ENCODE peak calls at places on chromosomes 2 and 18, in eight cellular contexts. Y is Peyer's patch, Z is gastrocnemius medialis, O is spleen, E is RWPE2, X is neural progenitor cell, R is upper lobe of left lung, T is left ventricle myocardium inferior. N is an unnamed sample. For H3K4me1 and H3K27me3, the result is how much of the 10 kb centered on the place peaks cover.

GRCh38 chr2:157684940-157685466 is 56.3 kb upstream of the ACVR1C start:
- DNase-seq in Y (no peak), Z (no peak), O (no peak), E (no peak), X (peak), R (no peak), T (no peak), N (no peak)

GRCh38 chr18:28584726-28585125 is 407.8 kb upstream of the CDH2 start:
- DNase-seq in Y (no peak), Z (no peak), O (no peak), E (no peak), X (peak), R (no peak), T (no peak), N (no peak)

GRCh38 chr2:60764736-60765534 is 8.9 kb downstream of the PAPOLG start:
- DNase-seq in Y (no peak), Z (no peak), O (no peak), E (no peak), X (no peak), R (no peak), T (no peak), N (peak)

GRCh38 chr2:68726608-68727367 is 7.8 kb upstream of the ARHGAP25 start:
- DNase-seq in Y (no peak), Z (no peak), O (peak), E (no peak), X (no peak), R (no peak), T (no peak), N (peak)

GRCh38 chr18:55488473-55488872 is 99.5 kb downstream of the TCF4 start:
- DNase-seq in Y (no peak), Z (no peak), O (no peak), E (no peak), X (peak), R (no peak), T (no peak), N (no peak)

GRCh38 chr2:216215991-216216390 is 106.8 kb downstream of the XRCC5 start:
- DNase-seq in Y (no peak), Z (no peak), O (no peak), E (no peak), X (peak), R (no peak), T (no peak), N (peak)

GRCh38 chr18:30280861-30281470 is 761.6 kb downstream of the DSC3 start:
- DNase-seq in Y (no peak), Z (no peak), O (no peak), E (no peak), X (peak), R (no peak), T (no peak), N (peak)

GRCh38 chr2:118905206-118905605 is 36.8 kb upstream of the MARCO start:
- DNase-seq in Y (no peak), Z (no peak), O (no peak), E (no peak), X (no peak), R (no peak), T (no peak), N (no peak)

GRCh38 chr2:131130298-131130596 is 25.1 kb downstream of the PLEKHB2 start:
- DNase-seq in Y (no peak), Z (no peak), O (no peak), E (no peak), X (no peak), R (no peak), T (no peak), N (no peak)

GRCh38 chr2:54768772-54769428 is 45.4 kb downstream of the EML6 start:
- DNase-seq in Y (no peak), Z (no peak), O (no peak), E (no peak), X (no peak), R (no peak), T (no peak), N (no peak)

GRCh38 chr18:62777814-62778213 is 62.5 kb downstream of the PHLPP1 start:
- DNase-seq in Y (no peak), Z (no peak), O (no peak), E (no peak), X (no peak), R (no peak), T (no peak), N (no peak)

GRCh38 chr18:79559121-79559835 is 120.3 kb upstream of the CTDP1 start:
- DNase-seq in Y (no peak), Z (no peak), O (no peak), E (no peak), X (no peak), R (no peak), T (no peak), N (no peak)

GRCh38 chr18:21496277-21496835 is 104.1 kb downstream of the ESCO1 start:
- DNase-seq in Y (no peak), Z (no peak), O (no peak), E (no peak), X (no peak), R (no peak), T (no peak), N (no peak)

GRCh38 chr2:56040834-56041233 is 117.3 kb upstream of the EFEMP1 start:
- DNase-seq in Y (no peak), Z (no peak), O (no peak), E (no peak), X (no peak), R (no peak), T (no peak), N (no peak)

GRCh38 chr2:144412727-144413126 is 107.2 kb downstream of the ZEB2 start:
- DNase-seq in Y (no peak), Z (no peak), O (no peak), E (no peak), X (no peak), R (no peak), T (no peak), N (no peak)

GRCh38 chr2:183416741-183417140 is 292.5 kb downstream of the NUP35 start:
- DNase-seq in Y (no peak), Z (no peak), O (no peak), E (no peak), X (peak), R (no peak), T (no peak), N (no peak)

GRCh38 chr2:97749611-97750010 is 36.2 kb downstream of the ZAP70 start:
- DNase-seq in Y (no peak), Z (no peak), O (peak), E (peak), X (no peak), R (no peak), T (peak), N (no peak)

GRCh38 chr2:43084699-43085091 is 141.7 kb downstream of the ZFP36L2 start:
- DNase-seq in Y (peak), Z (no peak), O (no peak), E (no peak), X (no peak), R (no peak), T (peak), N (no peak)

GRCh38 chr18:53944721-53945120 is 279.7 kb downstream of the MBD2 start:
- DNase-seq in Y (no peak), Z (no peak), O (no peak), E (no peak), X (peak), R (no peak), T (no peak), N (no peak)

GRCh38 chr18:3294435-3295080 is 32.6 kb downstream of the MYL12B start:
- DNase-seq in Y (no peak), Z (no peak), O (no peak), E (no peak), X (no peak), R (no peak), T (no peak), N (no peak)

GRCh38 chr2:193272011-193272410 is 1077.3 kb upstream of the TMEFF2 start:
- DNase-seq in Y (no peak), Z (no peak), O (no peak), E (no peak), X (no peak), R (no peak), T (no peak), N (no peak)

GRCh38 chr2:151781642-151782041 is 46.6 kb downstream of the ARL5A start:
- DNase-seq in Y (no peak), Z (no peak), O (no peak), E (no peak), X (no peak), R (no peak), T (no peak), N (no peak)

GRCh38 chr2:131659168-131659572 is 131.5 kb downstream of the CCDC74A start:
- DNase-seq in Y (no peak), Z (no peak), O (no peak), E (no peak), X (no peak), R (no peak), T (no peak), N (no peak)

GRCh38 chr2:117786520-117786919 is 28.0 kb upstream of the DDX18 start:
- DNase-seq in Y (no peak), Z (no peak), O (no peak), E (no peak), X (no peak), R (no peak), T (no peak), N (no peak)

GRCh38 chr2:148614024-148614331 is 30.6 kb upstream of the EPC2 start:
- DNase-seq in Y (no peak), Z (no peak), O (no peak), E (no peak), X (peak), R (no peak), T (no peak), N (no peak)

GRCh38 chr2:72089537-72089936 is 58.1 kb downstream of the CYP26B1 start:
- DNase-seq in Y (no peak), Z (no peak), O (peak), E (no peak), X (no peak), R (no peak), T (no peak), N (no peak)

GRCh38 chr18:36185157-36185556 is 2.1 kb upstream of the MOCOS start:
- DNase-seq in Y (no peak), Z (no peak), O (no peak), E (no peak), X (no peak), R (no peak), T (no peak), N (no peak)

GRCh38 chr2:20071397-20072383 is 20.3 kb upstream of the LAPTM4A start:
- DNase-seq in Y (no peak), Z (no peak), O (no peak), E (peak), X (peak), R (peak), T (peak), N (no peak)

GRCh38 chr2:27710640-27711430 is 47.1 kb downstream of the SLC4A1AP start:
- DNase-seq in Y (no peak), Z (peak), O (no peak), E (no peak), X (no peak), R (no peak), T (no peak), N (no peak)

GRCh38 chr2:147739531-147739930 is 105.3 kb upstream of the ACVR2A start:
- DNase-seq in Y (no peak), Z (no peak), O (no peak), E (no peak), X (no peak), R (no peak), T (no peak), N (no peak)

GRCh38 chr2:219125225-219125885 is 35.3 kb downstream of the NHEJ1 start:
- DNase-seq in Y (peak), Z (peak), O (no peak), E (no peak), X (no peak), R (no peak), T (peak), N (peak)

GRCh38 chr2:241882090-241882625 is 12.6 kb downstream of the RTP5 start:
- DNase-seq in Y (no peak), Z (peak), O (peak), E (no peak), X (peak), R (peak), T (peak), N (no peak)

GRCh38 chr18:63832470-63832869 is 55.0 kb upstream of the SERPINB2 start:
- DNase-seq in Y (no peak), Z (no peak), O (no peak), E (no peak), X (no peak), R (no peak), T (no peak), N (no peak)

GRCh38 chr2:119116411-119117295 is 41.9 kb downstream of the C1QL2 start:
- DNase-seq in Y (no peak), Z (no peak), O (no peak), E (no peak), X (no peak), R (no peak), T (no peak), N (no peak)

GRCh38 chr2:39433586-39434195 is 3.4 kb downstream of the MAP4K3 start:
- DNase-seq in Y (no peak), Z (no peak), O (no peak), E (no peak), X (no peak), R (no peak), T (no peak), N (no peak)

GRCh38 chr2:121897335-121897970 is 142.0 kb downstream of the TSN start:
- DNase-seq in Y (no peak), Z (no peak), O (no peak), E (no peak), X (peak), R (no peak), T (no peak), N (peak)

GRCh38 chr2:176665086-176665485 is 395.8 kb downstream of the MTX2 start:
- DNase-seq in Y (no peak), Z (no peak), O (no peak), E (no peak), X (no peak), R (no peak), T (no peak), N (no peak)

GRCh38 chr18:39586696-39587095 is 2021.1 kb upstream of the CELF4 start:
- DNase-seq in Y (no peak), Z (no peak), O (no peak), E (no peak), X (no peak), R (no peak), T (no peak), N (no peak)

GRCh38 chr18:44920441-44920840 is 239.8 kb downstream of the SETBP1 start:
- DNase-seq in Y (no peak), Z (no peak), O (no peak), E (no peak), X (no peak), R (no peak), T (no peak), N (no peak)

GRCh38 chr2:174124171-174124570 is 124.2 kb downstream of the OLA1 start:
- DNase-seq in Y (no peak), Z (no peak), O (no peak), E (no peak), X (peak), R (no peak), T (no peak), N (no peak)

GRCh38 chr2:196245746-196246145 is 74.4 kb upstream of the STK17B start:
- DNase-seq in Y (no peak), Z (no peak), O (no peak), E (no peak), X (no peak), R (no peak), T (no peak), N (no peak)

GRCh38 chr2:196242131-196242620 is 70.8 kb upstream of the STK17B start:
- DNase-seq in Y (no peak), Z (no peak), O (peak), E (no peak), X (no peak), R (no peak), T (peak), N (peak)

GRCh38 chr2:196244966-196245365 is 73.6 kb upstream of the STK17B start:
- DNase-seq in Y (no peak), Z (no peak), O (no peak), E (no peak), X (no peak), R (no peak), T (no peak), N (no peak)

GRCh38 chr2:196247114-196247978 is 76.0 kb upstream of the STK17B start:
- DNase-seq in Y (no peak), Z (no peak), O (no peak), E (no peak), X (no peak), R (no peak), T (no peak), N (no peak)

GRCh38 chr2:196244516-196244915 is 73.1 kb upstream of the STK17B start:
- DNase-seq in Y (no peak), Z (no peak), O (no peak), E (no peak), X (no peak), R (no peak), T (no peak), N (no peak)
- H3K4me1 ChIP-seq in Y (under half), Z (under half), O (under half), E (under half), X (under half), R (half or more), T (under half), N (under half)

GRCh38 chr2:10084567-10084910 is 4.3 kb upstream of the CYS1 start:
- DNase-seq in Y (no peak), Z (no peak), O (no peak), E (no peak), X (no peak), R (no peak), T (no peak), N (no peak)
- H3K27me3 ChIP-seq in Y (under half), Z (under half), O (under half), E (under half), X (half or more), R (under half), T (half or more), N (under half)

DNA sequence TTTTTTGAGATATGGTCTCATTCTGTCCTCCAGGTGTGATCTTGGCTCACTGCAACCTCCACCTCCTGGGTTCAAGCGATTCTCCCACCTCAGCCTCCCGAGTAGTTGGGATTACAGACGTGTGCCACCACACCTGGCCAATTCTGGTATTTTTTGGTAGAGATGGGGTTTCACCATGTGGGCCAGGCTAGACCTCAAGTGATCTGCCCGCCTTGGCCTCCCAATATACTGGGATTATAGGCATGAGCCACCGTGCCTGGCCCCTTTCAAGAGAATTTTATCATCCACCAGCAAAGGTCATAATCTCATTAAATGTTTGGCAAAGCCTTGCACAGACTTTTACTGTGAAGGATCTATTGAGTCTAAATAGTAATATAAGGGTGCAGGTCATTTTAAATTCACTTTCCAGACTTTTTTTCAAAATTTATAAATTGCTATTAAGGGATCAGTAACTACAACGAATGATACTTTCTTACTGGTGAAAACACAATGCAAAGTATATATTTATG is 2.5 kb downstream of the HADHA start:
- DNase-seq in Y (no peak), Z (no peak), O (no peak), E (no peak), X (no peak), R (no peak), T (no peak), N (no peak)
- H3K4me3 ChIP-seq in Y (peak), Z (peak), O (no peak), E (peak), X (peak), R (no peak), T (peak), N (no peak)

GRCh38 chr2:62437785-62438184 is 68.2 kb downstream of the TMEM17 start:
- DNase-seq in Y (no peak), Z (no peak), O (no peak), E (no peak), X (no peak), R (no peak), T (no peak), N (no peak)

GRCh38 chr2:62441824-62442223 is 64.2 kb downstream of the TMEM17 start:
- DNase-seq in Y (no peak), Z (no peak), O (no peak), E (no peak), X (no peak), R (no peak), T (no peak), N (no peak)

GRCh38 chr2:62440281-62440946 is 65.6 kb downstream of the TMEM17 start:
- DNase-seq in Y (no peak), Z (no peak), O (no peak), E (no peak), X (no peak), R (no peak), T (no peak), N (no peak)

GRCh38 chr2:62441421-62441820 is 64.6 kb downstream of the TMEM17 start:
- DNase-seq in Y (no peak), Z (no peak), O (no peak), E (no peak), X (no peak), R (no peak), T (no peak), N (no peak)

DNA sequence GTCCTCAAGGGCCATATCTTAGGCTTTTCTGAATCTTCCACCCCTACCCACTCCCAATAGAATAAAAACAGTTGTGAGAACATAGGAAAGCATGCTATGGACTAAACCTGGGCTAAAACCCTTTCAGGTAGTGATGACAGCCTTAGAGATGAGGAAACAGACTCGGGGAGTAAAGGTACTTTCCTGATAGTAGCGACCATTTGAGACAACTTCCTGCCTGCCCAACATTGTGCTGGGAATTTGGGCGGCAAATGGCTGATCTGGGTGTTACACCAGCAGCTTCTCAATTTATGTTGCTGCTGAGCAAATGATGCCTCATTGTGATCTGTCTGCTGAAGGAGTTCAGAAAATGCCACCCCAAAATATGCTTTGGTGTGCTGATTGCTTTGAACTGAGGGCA is 66.6 kb downstream of the TMEM17 start:
- DNase-seq in Y (no peak), Z (no peak), O (no peak), E (no peak), X (no peak), R (no peak), T (no peak), N (no peak)
- H3K4me1 ChIP-seq in Y (under half), Z (under half), O (under half), E (under half), X (under half), R (under half), T (under half), N (under half)

GRCh38 chr2:232487385-232488096 is at the start of gene ECEL1:
- DNase-seq in Y (peak), Z (no peak), O (peak), E (peak), X (peak), R (peak), T (peak), N (no peak)

GRCh38 chr2:232485333-232485756 is 2.3 kb downstream of the ECEL1 start:
- DNase-seq in Y (peak), Z (no peak), O (no peak), E (peak), X (no peak), R (peak), T (no peak), N (no peak)

GRCh38 chr2:232486558-232487384 is 863 bp downstream of the ECEL1 start:
- DNase-seq in Y (peak), Z (no peak), O (peak), E (peak), X (no peak), R (peak), T (peak), N (no peak)

GRCh38 chr2:232484628-232485332 is 2.9 kb downstream of the ECEL1 start:
- DNase-seq in Y (peak), Z (no peak), O (peak), E (peak), X (no peak), R (no peak), T (peak), N (no peak)

DNA sequence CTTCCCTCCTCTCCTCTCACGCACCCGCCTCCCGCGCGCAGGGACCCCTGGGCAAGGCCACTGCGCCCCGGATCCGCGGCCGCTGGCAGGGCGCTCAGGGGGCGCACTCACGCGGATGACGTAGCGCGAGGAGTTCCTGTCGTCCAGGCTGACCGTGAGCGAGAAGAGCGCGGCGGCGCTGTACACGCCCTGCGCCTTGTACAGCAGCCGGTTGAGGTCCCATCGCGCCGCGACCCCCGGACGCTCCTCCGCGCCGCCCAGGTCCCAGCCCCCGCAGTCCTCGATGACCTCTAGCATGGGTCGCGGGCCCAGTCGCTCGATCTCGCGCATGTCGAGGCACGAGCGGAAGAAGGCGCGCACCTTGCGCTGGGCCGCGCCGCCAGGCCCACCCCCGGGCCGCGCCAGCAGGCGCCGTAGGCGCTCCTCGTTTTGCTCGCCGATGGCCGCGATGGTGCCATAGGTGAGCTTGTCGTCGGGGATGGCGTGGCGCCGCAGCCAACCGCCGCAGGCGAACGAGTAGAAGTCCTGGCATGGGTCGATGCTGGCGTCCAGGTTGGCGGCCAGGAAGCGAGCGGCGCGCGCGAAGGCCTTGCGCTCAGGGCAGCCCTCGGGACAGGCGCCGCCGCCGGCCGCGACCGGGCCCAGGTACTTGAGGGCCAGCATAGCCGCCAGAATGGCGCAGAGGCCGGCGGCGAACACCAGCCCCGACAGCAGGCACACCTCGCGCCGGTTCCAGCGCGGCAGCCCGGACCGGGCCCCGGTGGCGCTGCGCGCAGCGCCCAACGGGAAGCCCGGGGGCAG is 1.7 kb downstream of the ECEL1 start:
- DNase-seq in Y (peak), Z (no peak), O (peak), E (no peak), X (peak), R (peak), T (peak), N (no peak)
- H3K27me3 ChIP-seq in Y (under half), Z (under half), O (under half), E (half or more), X (half or more), R (under half), T (half or more), N (under half)